ENCODE peak calls at places on chromosome 10, in six cellular contexts. I, F, M, Q, H and U are unnamed samples.

GRCh38 chr10:29691564-29692064 is 56.8 kb upstream of the SVIL start:
- DNase-seq in H (peak), I (no peak), F (no peak), Q (no peak), M (no peak), U (no peak)

GRCh38 chr10:110944997-110945396 is 25.6 kb downstream of the SHOC2 start:
- DNase-seq in I (no peak), H (peak), Q (no peak), F (no peak), M (no peak), U (no peak)

GRCh38 chr10:63201118-63201517 is 68.0 kb downstream of the NRBF2 start:
- DNase-seq in H (no peak), M (no peak), Q (no peak), F (no peak), I (no peak), U (no peak)

GRCh38 chr10:132189016-132189415 is 2.3 kb downstream of the DPYSL4 start:
- DNase-seq in F (no peak), I (no peak), M (no peak), H (no peak), Q (no peak), U (no peak)

GRCh38 chr10:132592790-132593788 is 55.5 kb downstream of the INPP5A start:
- DNase-seq in I (no peak), H (no peak), Q (no peak), M (no peak), F (peak), U (no peak)

GRCh38 chr10:112811741-112812551 is 138.1 kb upstream of the TCF7L2 start:
- DNase-seq in I (no peak), Q (no peak), M (no peak), F (no peak), H (peak), U (no peak)

GRCh38 chr10:130236711-130237110 is 100.5 kb downstream of the GLRX3 start:
- DNase-seq in F (no peak), M (no peak), I (no peak), H (no peak), Q (no peak), U (no peak)

GRCh38 chr10:114970515-114970914 is 32.5 kb downstream of the TRUB1 start:
- DNase-seq in Q (peak), F (no peak), H (no peak), M (no peak), I (no peak), U (no peak)

GRCh38 chr10:100790761-100791208 is 45.4 kb downstream of the PAX2 start:
- DNase-seq in M (no peak), I (no peak), H (no peak), F (no peak), Q (peak), U (no peak)

GRCh38 chr10:97081621-97082235 is 104.0 kb downstream of the SLIT1 start:
- DNase-seq in I (peak), F (peak), M (no peak), H (peak), Q (peak), U (no peak)

GRCh38 chr10:20489961-20490360 is 407.1 kb downstream of the NEBL start:
- DNase-seq in Q (no peak), I (no peak), M (no peak), F (no peak), H (no peak), U (no peak)

GRCh38 chr10:48579251-48579960 is 25.5 kb downstream of the ARHGAP22 start:
- DNase-seq in H (peak), I (no peak), Q (peak), F (no peak), M (no peak), U (no peak)

GRCh38 chr10:48255722-48256121 is 18.8 kb downstream of the FRMPD2 start:
- DNase-seq in Q (no peak), M (no peak), I (no peak), H (no peak), F (no peak), U (no peak)

GRCh38 chr10:79166741-79167140 is 98.0 kb downstream of the ZMIZ1 start:
- DNase-seq in I (no peak), M (no peak), F (no peak), Q (no peak), H (no peak), U (no peak)

GRCh38 chr10:90592903-90593302 is 264.9 kb downstream of the HTR7 start:
- DNase-seq in Q (peak), M (no peak), H (peak), I (peak), F (peak), U (peak)

GRCh38 chr10:13868528-13869294 is 281.9 kb downstream of the PRPF18 start:
- DNase-seq in F (no peak), I (no peak), H (no peak), M (no peak), Q (no peak), U (no peak)

GRCh38 chr10:24721254-24722106 is 2.2 kb downstream of the ARHGAP21 start:
- DNase-seq in F (no peak), Q (peak), M (no peak), I (peak), H (peak), U (no peak)

GRCh38 chr10:29189272-29189671 is 99.6 kb upstream of the LYZL1 start:
- DNase-seq in M (no peak), H (peak), Q (no peak), F (no peak), I (no peak), U (no peak)

GRCh38 chr10:95864906-95865813 is 42.6 kb upstream of the CC2D2B start:
- DNase-seq in H (peak), I (no peak), M (no peak), Q (peak), F (peak), U (no peak)

GRCh38 chr10:13346280-13346819 is 1.7 kb downstream of the SEPHS1 start:
- DNase-seq in I (no peak), F (no peak), H (peak), M (no peak), Q (no peak), U (no peak)

GRCh38 chr10:32111585-32111984 is 55.4 kb upstream of the KIF5B start:
- DNase-seq in M (no peak), I (no peak), F (no peak), H (peak), Q (no peak), U (no peak)

GRCh38 chr10:98467506-98468318 is 21.0 kb upstream of the HPS1 start:
- DNase-seq in H (peak), F (peak), I (peak), Q (peak), M (peak), U (peak)

GRCh38 chr10:71635251-71635866 is 84.2 kb downstream of the C10orf105 start:
- DNase-seq in I (no peak), M (no peak), H (no peak), Q (no peak), F (no peak), U (no peak)

GRCh38 chr10:129992356-129992755 is 28.3 kb upstream of the EBF3 start:
- DNase-seq in M (no peak), I (no peak), Q (no peak), F (no peak), H (no peak), U (no peak)

DNA sequence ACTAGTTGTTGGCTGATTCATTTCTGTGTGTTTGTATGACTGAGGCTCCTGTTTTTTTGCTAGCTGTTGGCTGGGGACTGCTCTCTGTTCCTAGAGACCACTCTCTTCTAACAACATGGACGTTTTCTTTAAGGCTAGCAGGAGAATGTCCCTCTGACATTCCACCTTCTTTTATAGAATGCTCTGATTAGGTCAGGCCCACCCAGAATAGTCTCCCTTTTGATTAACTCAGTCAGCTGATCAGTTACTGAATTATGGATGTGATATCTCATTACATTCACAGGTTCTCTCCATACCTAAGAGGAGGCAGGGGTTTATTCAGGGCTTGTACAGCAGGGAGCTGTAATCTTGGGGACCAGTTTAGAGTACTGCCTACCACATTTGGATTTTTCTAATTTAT is 175.6 kb upstream of the RHOBTB1 start:
- DNase-seq in I (no peak), F (no peak), Q (no peak), M (no peak), H (no peak), U (no peak)
- TF ChIP-seq CTCF in I (no peak), F (no peak), Q (no peak), M (no peak), H (no peak), U (no peak)

GRCh38 chr10:45594276-45595157 is 78.1 kb downstream of the ZFAND4 start:
- DNase-seq in M (peak), F (peak), I (peak), Q (peak), H (peak), U (peak)
- TF ChIP-seq CTCF in M (peak), F (no peak), I (no peak), Q (peak), H (no peak), U (no peak)

DNA sequence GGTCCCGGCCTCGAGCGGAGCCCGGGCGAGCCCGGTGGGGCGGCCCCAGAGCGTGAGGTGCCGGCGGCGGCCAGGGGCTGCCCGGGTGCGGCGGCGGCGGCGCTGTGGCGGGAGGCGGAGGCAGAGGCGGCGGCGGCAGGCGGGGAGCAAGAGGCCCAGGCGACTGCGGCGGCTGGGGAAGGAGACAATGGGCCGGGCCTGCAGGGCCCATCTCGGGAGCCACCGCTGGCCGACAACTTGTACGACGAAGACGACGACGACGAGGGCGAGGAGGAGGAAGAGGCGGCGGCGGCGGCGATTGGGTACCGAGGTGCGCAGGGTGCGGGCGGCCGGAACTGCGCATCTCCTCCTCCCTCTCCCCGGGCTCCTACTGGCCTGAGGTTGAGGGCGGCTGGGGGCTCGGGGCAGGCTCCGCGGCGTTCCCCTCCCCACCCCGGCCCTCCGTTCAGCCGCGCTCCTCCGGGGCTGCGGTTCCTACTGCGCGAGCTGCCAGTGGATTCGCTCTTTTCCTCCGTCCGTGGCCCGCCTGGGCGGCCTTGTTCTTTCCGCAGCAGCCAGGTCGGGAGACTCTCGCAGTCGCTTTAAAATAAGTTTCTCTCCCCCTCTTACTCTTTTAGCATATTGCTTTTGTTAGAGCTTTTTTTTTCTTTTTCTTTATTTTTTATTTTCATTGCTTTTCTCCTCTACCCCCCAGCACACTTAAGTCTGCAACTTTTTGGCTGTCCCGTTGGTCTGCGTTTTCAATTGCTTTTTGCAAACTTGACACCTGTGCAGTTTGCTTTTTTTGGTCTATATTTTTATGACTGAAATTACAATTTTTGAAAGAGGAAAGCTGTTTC is 605 bp downstream of the SIRT1 start:
- DNase-seq in I (peak), F (peak), Q (peak), M (peak), H (peak), U (peak)
- TF ChIP-seq CTCF in I (no peak), F (no peak), Q (no peak), M (no peak), H (no peak), U (no peak)

GRCh38 chr10:15719899-15720634 is at the start of gene ITGA8:
- DNase-seq in H (peak), Q (peak), I (peak), F (peak), M (no peak), U (no peak)
- TF ChIP-seq CTCF in H (peak), Q (peak), I (peak), F (no peak), M (no peak), U (peak)